ENCODE peak calls at places on chromosomes 3 and 15, in eight cellular contexts. K is OCI-LY7, U is MM.1S, Z is neural progenitor cell, N is HCT116, G is GM23338, P is SK-N-SH, C is PC-3. Q is an unnamed sample.
A peak's percentile ranks its signal among the peaks of the same experiment; 100 is the strongest.

GRCh38 chr3:14037211-14037610 is 87.5 kb downstream of the CHCHD4 start:
- DNase-seq in K (no peak), U (no peak), Z (no peak), N (no peak), G (no peak), P (no peak), C (no peak), Q (no peak)

GRCh38 chr3:124854027-124854426 is 33.1 kb downstream of the ITGB5 start:
- DNase-seq in K (no peak), U (no peak), Z (no peak), N (no peak), G (no peak), P (no peak), C (no peak), Q (no peak)

GRCh38 chr15:42136513-42136912 is 19.9 kb downstream of the PLA2G4F start:
- DNase-seq in K (no peak), U (no peak), Z (no peak), N (no peak), G (no peak), P (no peak), C (peak; percentile 53), Q (no peak)

GRCh38 chr15:38530113-38530512 is 34.5 kb downstream of the RASGRP1 start:
- DNase-seq in K (no peak), U (no peak), Z (no peak), N (no peak), G (no peak), P (no peak), C (no peak), Q (no peak)

GRCh38 chr3:107085261-107085660 is 292.0 kb upstream of the CCDC54 start:
- DNase-seq in K (no peak), U (no peak), Z (no peak), N (no peak), G (no peak), P (no peak), C (no peak), Q (no peak)

GRCh38 chr3:127034195-127034989 is 51.5 kb downstream of the PLXNA1 start:
- DNase-seq in K (no peak), U (no peak), Z (no peak), N (no peak), G (no peak), P (no peak), C (no peak), Q (no peak)

GRCh38 chr3:142124243-142124642 is 25.1 kb downstream of the TFDP2 start:
- DNase-seq in K (no peak), U (no peak), Z (no peak), N (no peak), G (no peak), P (no peak), C (no peak), Q (no peak)

GRCh38 chr3:112470791-112471190 is 28.5 kb downstream of the BTLA start:
- DNase-seq in K (no peak), U (no peak), Z (no peak), N (no peak), G (no peak), P (no peak), C (no peak), Q (no peak)

GRCh38 chr3:150783920-150784746 is 21.2 kb upstream of the SIAH2 start:
- DNase-seq in K (no peak), U (no peak), Z (no peak), N (no peak), G (no peak), P (no peak), C (peak; percentile 79), Q (no peak)

GRCh38 chr3:172203522-172204258 is 164.3 kb downstream of the FNDC3B start:
- DNase-seq in K (no peak), U (no peak), Z (peak; percentile 42), N (no peak), G (no peak), P (no peak), C (peak; percentile 78), Q (peak; percentile 55)

GRCh38 chr3:16480861-16481569 is 32.5 kb downstream of the RFTN1 start:
- DNase-seq in K (peak; percentile 62), U (peak; percentile 15), Z (peak; percentile 26), N (no peak), G (peak; percentile 67), P (no peak), C (peak; percentile 16), Q (no peak)
- TF ChIP-seq EZH2phosphoT487 in K (no peak), U (no peak), Z (no peak), N (no peak), G (no peak), P (no peak), C (no peak), Q (no peak)

DNA sequence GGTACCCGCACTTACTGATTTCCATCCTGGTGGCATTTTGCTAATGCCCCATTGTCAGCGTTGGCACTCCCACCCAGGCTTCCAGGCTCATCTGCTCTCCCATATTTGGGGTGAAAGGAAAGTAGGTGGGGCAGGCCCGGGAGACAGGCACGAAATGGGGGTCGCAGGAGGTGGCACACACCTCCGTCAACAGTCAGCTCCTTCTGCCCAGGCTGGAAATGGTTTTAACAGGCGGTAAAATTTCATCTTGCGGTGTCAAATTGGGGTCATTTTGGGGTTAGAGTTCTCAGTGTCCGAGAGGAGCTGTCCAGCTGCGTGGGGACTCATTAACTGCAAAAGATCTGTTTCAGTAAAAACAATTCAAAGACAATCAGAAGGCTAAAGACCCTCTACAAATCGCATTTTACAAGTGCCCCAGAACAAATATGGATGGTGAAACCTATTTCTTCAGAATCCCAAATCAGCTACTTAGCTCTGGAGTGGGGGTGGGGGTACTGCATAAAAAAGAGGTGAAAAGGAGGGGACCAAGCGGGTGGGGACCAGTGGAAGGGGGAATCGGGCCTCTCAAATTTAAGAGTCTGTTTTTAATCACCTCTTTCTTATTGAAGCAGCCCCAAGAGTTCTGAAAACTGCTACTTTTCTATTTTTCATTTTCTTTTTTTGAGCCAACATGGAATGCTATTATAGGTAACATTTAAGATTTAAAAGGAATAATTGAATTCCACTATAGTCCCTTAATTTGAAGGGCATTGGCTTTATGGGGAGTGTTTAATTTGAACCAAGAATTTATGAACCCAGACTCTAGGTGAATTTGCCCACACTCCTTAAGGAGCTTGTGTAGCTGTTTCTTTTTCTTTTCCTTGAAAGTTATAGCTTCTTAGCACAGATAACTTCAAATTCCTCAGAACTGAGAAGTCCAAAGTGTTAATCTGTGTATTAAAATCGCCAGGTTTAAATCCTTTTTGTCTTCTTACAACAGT is 4.4 kb upstream of the MEIS2 start:
- DNase-seq in K (no peak), U (no peak), Z (peak; percentile 61), N (no peak), G (no peak), P (peak; percentile 56), C (no peak), Q (no peak)
- H3K27ac ChIP-seq in K (no peak overlapping the region), U (no peak overlapping the region), Z (no peak overlapping the region), N (no peak overlapping the region), G (no peak overlapping the region), P (peak overlapping the region; percentile 99), C (no peak overlapping the region), Q (peak overlapping the region; percentile 23)

DNA sequence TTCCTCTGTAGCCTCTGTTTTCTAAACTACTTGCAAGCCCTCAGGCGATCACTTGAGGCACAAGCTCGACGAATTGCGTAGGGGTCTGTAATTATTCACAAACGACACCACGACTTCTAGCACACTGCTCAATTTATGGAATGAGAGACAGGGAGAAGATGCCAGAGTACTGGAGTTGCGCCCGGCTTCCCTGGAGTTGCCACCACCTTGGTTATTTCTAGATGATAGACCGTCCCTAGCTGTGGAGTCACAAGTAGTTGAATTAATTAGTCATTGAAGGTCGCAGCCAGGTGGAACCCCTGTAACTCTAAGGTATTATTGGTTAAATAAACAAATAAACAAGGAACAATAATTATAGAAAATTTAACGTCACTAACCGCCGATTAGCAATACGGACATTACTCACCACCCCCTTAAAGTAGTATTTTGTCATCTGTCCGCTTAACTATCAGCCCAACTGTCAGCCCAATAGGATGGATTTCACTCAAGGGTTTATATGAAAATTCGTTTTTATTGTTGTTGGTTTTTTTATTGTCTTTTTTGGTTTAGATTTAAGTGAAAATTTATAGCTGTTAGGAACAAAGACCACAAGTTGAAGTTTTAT is 875 bp upstream of the AZI2 start:
- DNase-seq in K (no peak), U (no peak), Z (no peak), N (peak; percentile 69), G (no peak), P (peak; percentile 8), C (peak; percentile 55), Q (no peak)
- TF ChIP-seq CTCF in K (no peak), U (no peak), Z (no peak), N (no peak), G (no peak), P (no peak), C (peak; percentile 33), Q (no peak)

GRCh38 chr3:45273681-45274515 is 47.8 kb upstream of the TMEM158 start:
- DNase-seq in K (no peak), U (no peak), Z (no peak), N (no peak), G (no peak), P (no peak), C (no peak), Q (no peak)
- TF ChIP-seq EZH2phosphoT487 in K (no peak), U (no peak), Z (no peak), N (no peak), G (no peak), P (no peak), C (no peak), Q (no peak)

GRCh38 chr3:73933585-73933984 is 308.8 kb upstream of the PDZRN3 start:
- DNase-seq in K (no peak), U (no peak), Z (no peak), N (no peak), G (no peak), P (no peak), C (no peak), Q (no peak)
- H3K27ac ChIP-seq in K (no peak overlapping the region), U (no peak overlapping the region), Z (no peak overlapping the region), N (no peak overlapping the region), G (no peak overlapping the region), P (no peak overlapping the region), C (no peak overlapping the region), Q (no peak overlapping the region)

DNA sequence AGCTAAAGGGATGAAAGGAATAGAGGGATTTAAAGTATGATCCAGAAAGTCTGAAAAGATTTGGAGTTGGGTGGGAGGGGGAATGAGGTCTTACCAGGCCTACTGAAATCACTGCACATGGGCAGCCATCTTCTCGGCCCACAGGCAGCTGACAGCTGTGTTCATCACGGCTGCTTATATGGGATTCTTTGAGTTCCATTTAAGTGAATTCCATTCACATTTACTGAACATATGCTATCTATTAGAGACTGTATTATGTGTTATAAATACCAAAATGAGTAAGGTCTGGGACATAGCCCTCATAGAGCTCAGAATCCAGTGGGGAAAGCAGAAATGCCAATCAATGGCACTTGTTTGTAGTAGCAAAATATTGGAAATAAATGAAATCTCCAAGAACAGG is 91.1 kb downstream of the TRIM42 start:
- DNase-seq in K (no peak), U (no peak), Z (no peak), N (no peak), G (no peak), P (no peak), C (no peak), Q (no peak)
- TF ChIP-seq CTCF in K (no peak), U (no peak), Z (no peak), N (no peak), G (no peak), P (no peak), C (no peak), Q (no peak)

Q was measured in hepatocyte.